ENCODE peak calls at places on chromosomes 2 and 18, in four cellular contexts. R, O, P and Y are unnamed samples.

GRCh38 chr2:183995632-183996031 is 602.7 kb upstream of the ZNF804A start:
- DNase-seq in R (no peak), O (peak; percentile 31), P (no peak), Y (no peak)

GRCh38 chr2:96895032-96895708 is 25.3 kb upstream of the SEMA4C start:
- DNase-seq in R (no peak), O (no peak), P (no peak), Y (no peak)

GRCh38 chr2:54898451-54899226 is 151.6 kb downstream of the RTN4 start:
- DNase-seq in R (no peak), O (no peak), P (no peak), Y (no peak)

GRCh38 chr2:219506802-219507554 is 7.3 kb upstream of the ASIC4 start:
- DNase-seq in R (no peak), O (no peak), P (no peak), Y (no peak)

GRCh38 chr2:40957508-40957907 is 505.6 kb upstream of the SLC8A1 start:
- DNase-seq in R (no peak), O (peak; percentile 58), P (no peak), Y (no peak)

GRCh38 chr2:67923696-67924095 is 139.1 kb downstream of the C1D start:
- DNase-seq in R (no peak), O (peak; percentile 9), P (no peak), Y (no peak)

GRCh38 chr2:218895758-218896500 is 15.3 kb downstream of the WNT10A start:
- DNase-seq in R (no peak), O (peak; percentile 39), P (no peak), Y (no peak)

GRCh38 chr2:238100821-238101771 is 956 bp downstream of the ESPNL start:
- DNase-seq in R (no peak), O (no peak), P (no peak), Y (no peak)

GRCh38 chr2:23926289-23926749 is 604 bp downstream of the ATAD2B start:
- DNase-seq in R (no peak), O (peak; percentile 39), P (no peak), Y (peak; percentile 45)

GRCh38 chr2:85589982-85590791 is 5.4 kb upstream of the RNF181 start:
- DNase-seq in R (no peak), O (peak; percentile 85), P (peak; percentile 82), Y (no peak)

GRCh38 chr2:35714883-35715282 is 640.7 kb upstream of the CRIM1 start:
- DNase-seq in R (no peak), O (peak; percentile 42), P (no peak), Y (no peak)

GRCh38 chr2:58336416-58336815 is 95.3 kb upstream of the FANCL start:
- DNase-seq in R (no peak), O (no peak), P (no peak), Y (no peak)

GRCh38 chr2:38740851-38741541 is 10.2 kb downstream of the SRSF7 start:
- DNase-seq in R (no peak), O (peak; percentile 57), P (no peak), Y (peak; percentile 54)

GRCh38 chr2:38122344-38122743 is 46.4 kb upstream of the CYP1B1 start:
- DNase-seq in R (no peak), O (no peak), P (no peak), Y (no peak)

GRCh38 chr18:43662657-43663056 is 385.4 kb upstream of the SYT4 start:
- DNase-seq in R (no peak), O (peak; percentile 87), P (peak; percentile 44), Y (no peak)